ENCODE peak calls at places on chromosomes 7 and 10, in seven cellular contexts. Q is PC-9; K is Daoy; Y is PC-3; C is HTR-8/SVneo; N is left cardiac atrium; I is stimulated activated CD8-positive, alpha-beta memory T cell treated with anti-CD3 and anti-CD28 coated beads, Interleukin-15, amount 100 ng/mL, for 1 hour. U is an unnamed sample.

GRCh38 chr7:133662830-133663229 is 410.0 kb downstream of the EXOC4 start:
- DNase-seq in N (no peak), Y (no peak), C (no peak), I (no peak), K (no peak), Q (no peak), U (no peak)

GRCh38 chr10:88707429-88708110 is 1.5 kb downstream of the LIPK start:
- DNase-seq in Q (peak; percentile 87), Y (no peak), K (peak; percentile 78), C (peak; percentile 15), I (no peak), N (no peak), U (peak; percentile 69)

GRCh38 chr7:111990597-111990996 is 215.6 kb downstream of the DOCK4 start:
- DNase-seq in N (no peak), I (no peak), K (no peak), C (no peak), Y (no peak), Q (no peak), U (no peak)

GRCh38 chr10:18104223-18104872 is 35.9 kb upstream of the CACNB2 start:
- DNase-seq in Q (peak; percentile 33), C (peak; percentile 21), I (peak; percentile 10), K (peak; percentile 32), N (peak; percentile 63), Y (peak; percentile 52), U (peak; percentile 28)

GRCh38 chr7:158829021-158829341 is 328 bp downstream of the ESYT2 start:
- DNase-seq in K (peak; percentile 90), I (no peak), N (peak; percentile 76), Q (peak; percentile 69), C (peak; percentile 41), Y (peak; percentile 55), U (no peak)

GRCh38 chr7:101511965-101512364 is 117.1 kb downstream of the MYL10 start:
- DNase-seq in Y (no peak), K (no peak), Q (no peak), N (no peak), C (no peak), I (no peak), U (no peak)

GRCh38 chr7:7834761-7835160 is 116.4 kb upstream of the RPA3 start:
- DNase-seq in Y (no peak), K (no peak), Q (no peak), I (no peak), N (no peak), C (no peak), U (no peak)

GRCh38 chr10:87842220-87842641 is 21.1 kb downstream of the KLLN start:
- DNase-seq in K (peak; percentile 37), Q (peak; percentile 94), C (no peak), I (no peak), N (no peak), Y (peak; percentile 93), U (peak; percentile 81)

GRCh38 chr10:19833508-19833824 is 17.2 kb downstream of the PLXDC2 start:
- DNase-seq in N (no peak), I (no peak), Q (no peak), C (no peak), Y (no peak), K (no peak), U (no peak)

GRCh38 chr7:2819161-2819953 is 24.8 kb downstream of the GNA12 start:
- DNase-seq in N (no peak), Q (peak; percentile 61), Y (peak; percentile 8), K (no peak), I (no peak), C (no peak), U (no peak)

GRCh38 chr10:5817322-5818047 is 4.3 kb upstream of the GDI2 start:
- DNase-seq in I (no peak), Q (no peak), N (no peak), Y (no peak), C (no peak), K (no peak), U (no peak)

GRCh38 chr10:18293536-18294510 is 153.6 kb downstream of the CACNB2 start:
- DNase-seq in C (no peak), Y (no peak), I (no peak), K (no peak), Q (no peak), N (no peak), U (no peak)

GRCh38 chr10:82378146-82378545 is 503.2 kb downstream of the NRG3 start:
- DNase-seq in N (peak; percentile 67), K (no peak), Y (no peak), Q (no peak), I (no peak), C (no peak), U (no peak)

GRCh38 chr10:4234661-4235060 is 449.7 kb upstream of the KLF6 start:
- DNase-seq in N (no peak), K (peak; percentile 17), Y (no peak), Q (no peak), C (no peak), I (peak; percentile 7), U (no peak)

GRCh38 chr10:124433461-124433860 is 14.7 kb upstream of the OAT start:
- DNase-seq in Q (no peak), K (no peak), N (no peak), I (no peak), Y (no peak), C (no peak), U (no peak)

GRCh38 chr10:95475003-95475383 is 86.2 kb downstream of the SORBS1 start:
- DNase-seq in C (no peak), I (no peak), N (peak; percentile 26), K (no peak), Q (no peak), Y (no peak), U (no peak)

GRCh38 chr10:3635697-3636096 is 149.3 kb downstream of the KLF6 start:
- DNase-seq in K (no peak), C (no peak), Y (peak; percentile 23), Q (peak; percentile 77), N (no peak), I (no peak), U (no peak)

GRCh38 chr10:88209837-88210552 is 346.6 kb downstream of the PTEN start:
- DNase-seq in Q (no peak), Y (no peak), K (no peak), N (no peak), C (no peak), I (no peak), U (no peak)

GRCh38 chr10:12243860-12244620 is 48.1 kb downstream of the CDC123 start:
- DNase-seq in N (no peak), I (no peak), Y (no peak), C (no peak), Q (no peak), K (no peak), U (no peak)

GRCh38 chr10:1375805-1376170 is 319.6 kb downstream of the WDR37 start:
- DNase-seq in N (no peak), Q (no peak), C (no peak), Y (no peak), K (no peak), I (no peak), U (no peak)

GRCh38 chr7:18352339-18353255 is 143.0 kb upstream of the HDAC9 start:
- DNase-seq in Y (peak; percentile 83), N (peak; percentile 45), I (no peak), Q (peak; percentile 77), K (peak; percentile 73), C (peak; percentile 30), U (peak; percentile 35)

GRCh38 chr10:127853868-127854768 is 38.6 kb downstream of the CLRN3 start:
- DNase-seq in Y (peak; percentile 73), K (peak; percentile 68), N (peak; percentile 65), C (peak; percentile 71), I (peak; percentile 6), Q (no peak), U (peak; percentile 75)

GRCh38 chr10:129174167-129175014 is 292.6 kb upstream of the MGMT start:
- DNase-seq in C (no peak), N (no peak), Q (no peak), I (no peak), Y (no peak), K (no peak), U (no peak)

GRCh38 chr7:107387573-107388219 is 82.2 kb upstream of the GPR22 start:
- DNase-seq in C (no peak), Y (peak; percentile 52), N (no peak), I (no peak), K (peak; percentile 57), Q (no peak), U (no peak)

GRCh38 chr7:80312139-80312661 is 177.6 kb downstream of the GNAI1 start:
- DNase-seq in Y (peak; percentile 75), K (peak; percentile 68), N (peak; percentile 21), I (no peak), C (peak; percentile 39), Q (no peak), U (no peak)

GRCh38 chr7:131586259-131586658 is 29.8 kb upstream of the PODXL start:
- DNase-seq in I (no peak), Q (peak; percentile 64), K (peak; percentile 33), C (no peak), Y (no peak), N (peak; percentile 69), U (no peak)

GRCh38 chr7:113404245-113404644 is 285.9 kb upstream of the SMIM30 start:
- DNase-seq in Q (no peak), K (no peak), N (no peak), Y (peak; percentile 33), I (no peak), C (no peak), U (peak; percentile 29)

GRCh38 chr10:8130973-8131911 is 76.8 kb downstream of the GATA3 start:
- DNase-seq in Q (peak; percentile 88), N (no peak), C (peak; percentile 52), Y (peak; percentile 86), K (peak; percentile 77), I (no peak), U (peak; percentile 37)

GRCh38 chr10:127424594-127425264 is 124.4 kb upstream of the NPS start:
- DNase-seq in N (no peak), I (no peak), Q (no peak), C (no peak), Y (no peak), K (no peak), U (no peak)

GRCh38 chr10:66180651-66181318 is 745.1 kb upstream of the LRRTM3 start:
- DNase-seq in I (no peak), N (no peak), Y (peak; percentile 93), C (peak; percentile 45), K (peak; percentile 8), Q (peak; percentile 49), U (peak; percentile 47)

GRCh38 chr7:129664029-129665012 is 52.8 kb downstream of the NRF1 start:
- DNase-seq in K (peak; percentile 73), I (no peak), N (no peak), C (peak; percentile 48), Y (peak; percentile 68), Q (peak; percentile 53), U (peak; percentile 45)

GRCh38 chr7:106568680-106569499 is 92.1 kb downstream of the CCDC71L start:
- DNase-seq in Q (peak; percentile 96), N (no peak), K (peak; percentile 18), Y (peak; percentile 41), C (peak; percentile 45), I (no peak), U (peak; percentile 52)

GRCh38 chr7:100130608-100131453 is 4.1 kb downstream of the MBLAC1 start:
- DNase-seq in K (peak; percentile 88), I (peak; percentile 76), Q (peak; percentile 39), C (peak; percentile 71), Y (peak; percentile 65), N (peak; percentile 80), U (no peak)

GRCh38 chr7:1533569-1534329 is 3.2 kb downstream of the MAFK start:
- DNase-seq in Y (peak; percentile 86), I (no peak), C (peak; percentile 92), Q (peak; percentile 89), K (peak; percentile 97), N (peak; percentile 62), U (no peak)

GRCh38 chr10:69406816-69407580 is 9.7 kb downstream of the TACR2 start:
- DNase-seq in N (peak; percentile 23), Q (no peak), C (no peak), Y (peak; percentile 33), I (no peak), K (no peak), U (no peak)

U was measured in HCT116.